ENCODE peak calls at places on chromosomes 12 and 14, in five cellular contexts. L is HuH-7.5, K is Peyer's patch, X is NCI-H446, U is small intestine. C is an unnamed sample.

GRCh38 chr12:12899530-12900380 is 8.4 kb downstream of the GPRC5A start:
- DNase-seq in L (no peak), K (no peak), X (no peak), U (no peak), C (peak; percentile 95)

GRCh38 chr14:30874999-30875787 is 834 bp downstream of the COCH start:
- DNase-seq in L (peak; percentile 73), K (no peak), X (no peak), U (no peak), C (no peak)

GRCh38 chr12:55742719-55743130 is at the start of gene GDF11:
- DNase-seq in L (peak; percentile 93), K (peak; percentile 83), X (peak; percentile 63), U (peak; percentile 52), C (peak; percentile 35)

GRCh38 chr12:101968770-101969169 is 91.4 kb downstream of the DRAM1 start:
- DNase-seq in L (no peak), K (no peak), X (no peak), U (no peak), C (peak; percentile 4)

GRCh38 chr12:132813443-132813842 is 15.2 kb downstream of the GOLGA3 start:
- DNase-seq in L (no peak), K (no peak), X (no peak), U (no peak), C (no peak)

GRCh38 chr12:25404955-25405354 is 148.1 kb downstream of the LMNTD1 start:
- DNase-seq in L (no peak), K (no peak), X (no peak), U (no peak), C (no peak)

GRCh38 chr14:79584679-79585078 is 626.6 kb downstream of the DIO2 start:
- DNase-seq in L (no peak), K (no peak), X (peak; percentile 12), U (no peak), C (peak; percentile 96)

GRCh38 chr14:68377459-68377858 is 415.4 kb downstream of the ZFP36L1 start:
- DNase-seq in L (no peak), K (peak; percentile 66), X (no peak), U (peak; percentile 59), C (no peak)

GRCh38 chr12:109998904-109999648 is at the start of gene ANKRD13A:
- DNase-seq in L (peak; percentile 89), K (peak; percentile 86), X (peak; percentile 83), U (peak; percentile 93), C (peak; percentile 83)

GRCh38 chr12:51911788-51912711 is 4.7 kb downstream of the ACVRL1 start:
- DNase-seq in L (no peak), K (no peak), X (no peak), U (no peak), C (no peak)

GRCh38 chr14:50943943-50944646 is at the start of gene PYGL:
- DNase-seq in L (peak; percentile 68), K (peak; percentile 20), X (peak; percentile 29), U (no peak), C (peak; percentile 46)

GRCh38 chr12:124853781-124854636 is 9.7 kb downstream of the SCARB1 start:
- DNase-seq in L (no peak), K (no peak), X (no peak), U (no peak), C (no peak)

GRCh38 chr12:68483592-68484373 is 126.9 kb upstream of the RAP1B start:
- DNase-seq in L (no peak), K (no peak), X (no peak), U (peak; percentile 22), C (no peak)

GRCh38 chr14:101122114-101122854 is 218.8 kb upstream of the RTL1 start:
- DNase-seq in L (no peak), K (no peak), X (no peak), U (no peak), C (no peak)

GRCh38 chr12:130872179-130873096 is 572 bp downstream of the RAN start:
- DNase-seq in L (peak; percentile 28), K (peak; percentile 36), X (no peak), U (peak; percentile 33), C (no peak)

GRCh38 chr14:104505085-104506074 is 74.2 kb upstream of the C14orf180 start:
- DNase-seq in L (no peak), K (no peak), X (no peak), U (no peak), C (no peak)

GRCh38 chr12:81017792-81018191 is 60.1 kb upstream of the ACSS3 start:
- DNase-seq in L (no peak), K (no peak), X (no peak), U (no peak), C (no peak)

GRCh38 chr12:106044773-106045172 is 94.0 kb downstream of the NUAK1 start:
- DNase-seq in L (no peak), K (no peak), X (no peak), U (no peak), C (peak; percentile 80)

GRCh38 chr12:65673291-65673690 is 151.0 kb upstream of the HMGA2 start:
- DNase-seq in L (no peak), K (no peak), X (no peak), U (no peak), C (no peak)

GRCh38 chr12:6335451-6336078 is 6.3 kb downstream of the TNFRSF1A start:
- DNase-seq in L (peak; percentile 83), K (peak; percentile 84), X (no peak), U (peak; percentile 91), C (peak; percentile 75)